ENCODE peak calls at places on chromosomes 4 and X, in eight cellular contexts. One of them, this sample, is unnamed.

GRCh38 chr4:8756816-8757215 is 114.8 kb downstream of the HMX1 start:
- DNase-seq in WTC11: peak
- DNase-seq in H9: no peak
- DNase-seq in AG04450: no peak
- DNase-seq in fibroblast of mammary gland: no peak
- DNase-seq in HFF-Myc: no peak
- DNase-seq in glutamatergic neuron: no peak
- DNase-seq in fibroblast of lung: no peak
- DNase-seq in this sample: no peak

GRCh38 chrX:142204522-142205433 is at the start of gene MAGEC2:
- DNase-seq in fibroblast of mammary gland: no peak
- DNase-seq in H9: no peak
- DNase-seq in glutamatergic neuron: no peak
- DNase-seq in fibroblast of lung: no peak
- DNase-seq in HFF-Myc: no peak
- DNase-seq in AG04450: no peak
- DNase-seq in WTC11: no peak
- DNase-seq in this sample: no peak

GRCh38 chrX:40947276-40947675 is 138.0 kb upstream of the USP9X start:
- DNase-seq in WTC11: no peak
- DNase-seq in HFF-Myc: no peak
- DNase-seq in fibroblast of lung: peak
- DNase-seq in glutamatergic neuron: no peak
- DNase-seq in H9: no peak
- DNase-seq in AG04450: no peak
- DNase-seq in fibroblast of mammary gland: peak
- DNase-seq in this sample: no peak

GRCh38 chr4:37948542-37948941 is 11.7 kb upstream of the PTTG2 start:
- DNase-seq in AG04450: no peak
- DNase-seq in fibroblast of lung: no peak
- DNase-seq in glutamatergic neuron: no peak
- DNase-seq in fibroblast of mammary gland: no peak
- DNase-seq in HFF-Myc: no peak
- DNase-seq in H9: no peak
- DNase-seq in WTC11: no peak
- DNase-seq in this sample: no peak

GRCh38 chr4:172042714-172043114 is 229.5 kb downstream of the GALNTL6 start:
- DNase-seq in fibroblast of mammary gland: peak
- DNase-seq in HFF-Myc: peak
- DNase-seq in fibroblast of lung: no peak
- DNase-seq in AG04450: no peak
- DNase-seq in H9: no peak
- DNase-seq in glutamatergic neuron: no peak
- DNase-seq in WTC11: no peak
- DNase-seq in this sample: no peak

GRCh38 chr4:181548873-181549541 is 694.2 kb upstream of the TENM3 start:
- DNase-seq in HFF-Myc: no peak
- DNase-seq in WTC11: no peak
- DNase-seq in fibroblast of mammary gland: peak
- DNase-seq in AG04450: peak
- DNase-seq in fibroblast of lung: peak
- DNase-seq in glutamatergic neuron: no peak
- DNase-seq in H9: peak
- DNase-seq in this sample: peak

GRCh38 chrX:28042826-28043564 is 61.7 kb upstream of the DCAF8L1 start:
- DNase-seq in fibroblast of mammary gland: no peak
- DNase-seq in glutamatergic neuron: no peak
- DNase-seq in WTC11: no peak
- DNase-seq in AG04450: no peak
- DNase-seq in HFF-Myc: no peak
- DNase-seq in H9: no peak
- DNase-seq in fibroblast of lung: no peak
- DNase-seq in this sample: no peak

GRCh38 chrX:50905334-50905733 is 5.2 kb upstream of the BMP15 start:
- DNase-seq in WTC11: peak
- DNase-seq in AG04450: no peak
- DNase-seq in glutamatergic neuron: no peak
- DNase-seq in fibroblast of lung: peak
- DNase-seq in HFF-Myc: no peak
- DNase-seq in fibroblast of mammary gland: no peak
- DNase-seq in H9: no peak
- DNase-seq in this sample: no peak

GRCh38 chrX:120559799-120560198 is 963 bp downstream of the CUL4B start:
- DNase-seq in glutamatergic neuron: no peak
- DNase-seq in AG04450: no peak
- DNase-seq in fibroblast of mammary gland: no peak
- DNase-seq in WTC11: no peak
- DNase-seq in H9: no peak
- DNase-seq in HFF-Myc: no peak
- DNase-seq in fibroblast of lung: no peak
- DNase-seq in this sample: no peak

GRCh38 chr4:144754562-144755410 is 108.8 kb downstream of the HHIP start:
- DNase-seq in HFF-Myc: no peak
- DNase-seq in glutamatergic neuron: no peak
- DNase-seq in H9: peak
- DNase-seq in fibroblast of lung: peak
- DNase-seq in AG04450: no peak
- DNase-seq in fibroblast of mammary gland: peak
- DNase-seq in WTC11: peak
- DNase-seq in this sample: peak

GRCh38 chr4:145541266-145541770 is 59.7 kb downstream of the SMAD1 start:
- DNase-seq in AG04450: no peak
- DNase-seq in WTC11: no peak
- DNase-seq in H9: no peak
- DNase-seq in glutamatergic neuron: no peak
- DNase-seq in fibroblast of mammary gland: peak
- DNase-seq in fibroblast of lung: no peak
- DNase-seq in HFF-Myc: no peak
- DNase-seq in this sample: no peak

GRCh38 chr4:7968262-7968896 is 28.7 kb upstream of the AFAP1 start:
- DNase-seq in HFF-Myc: no peak
- DNase-seq in WTC11: no peak
- DNase-seq in fibroblast of mammary gland: no peak
- DNase-seq in glutamatergic neuron: no peak
- DNase-seq in fibroblast of lung: no peak
- DNase-seq in AG04450: no peak
- DNase-seq in H9: no peak
- DNase-seq in this sample: no peak

GRCh38 chr4:98027827-98028226 is 115.4 kb downstream of the STPG2 start:
- DNase-seq in H9: no peak
- DNase-seq in fibroblast of mammary gland: peak
- DNase-seq in WTC11: no peak
- DNase-seq in fibroblast of lung: no peak
- DNase-seq in HFF-Myc: no peak
- DNase-seq in AG04450: no peak
- DNase-seq in glutamatergic neuron: no peak
- DNase-seq in this sample: no peak

GRCh38 chrX:27565992-27566391 is 24.2 kb upstream of the DCAF8L2 start:
- DNase-seq in WTC11: no peak
- DNase-seq in fibroblast of lung: peak
- DNase-seq in HFF-Myc: no peak
- DNase-seq in AG04450: peak
- DNase-seq in glutamatergic neuron: no peak
- DNase-seq in fibroblast of mammary gland: no peak
- DNase-seq in H9: no peak
- DNase-seq in this sample: no peak

GRCh38 chrX:21004835-21005234 is 369.4 kb upstream of the CNKSR2 start:
- DNase-seq in HFF-Myc: no peak
- DNase-seq in H9: no peak
- DNase-seq in WTC11: no peak
- DNase-seq in fibroblast of mammary gland: peak
- DNase-seq in fibroblast of lung: no peak
- DNase-seq in AG04450: no peak
- DNase-seq in glutamatergic neuron: no peak
- DNase-seq in this sample: no peak

GRCh38 chr4:68498413-68499007 is 51.2 kb downstream of the TMPRSS11E start:
- DNase-seq in HFF-Myc: peak
- DNase-seq in AG04450: peak
- DNase-seq in WTC11: peak
- DNase-seq in fibroblast of lung: peak
- DNase-seq in glutamatergic neuron: peak
- DNase-seq in fibroblast of mammary gland: peak
- DNase-seq in H9: peak
- DNase-seq in this sample: peak

DNA sequence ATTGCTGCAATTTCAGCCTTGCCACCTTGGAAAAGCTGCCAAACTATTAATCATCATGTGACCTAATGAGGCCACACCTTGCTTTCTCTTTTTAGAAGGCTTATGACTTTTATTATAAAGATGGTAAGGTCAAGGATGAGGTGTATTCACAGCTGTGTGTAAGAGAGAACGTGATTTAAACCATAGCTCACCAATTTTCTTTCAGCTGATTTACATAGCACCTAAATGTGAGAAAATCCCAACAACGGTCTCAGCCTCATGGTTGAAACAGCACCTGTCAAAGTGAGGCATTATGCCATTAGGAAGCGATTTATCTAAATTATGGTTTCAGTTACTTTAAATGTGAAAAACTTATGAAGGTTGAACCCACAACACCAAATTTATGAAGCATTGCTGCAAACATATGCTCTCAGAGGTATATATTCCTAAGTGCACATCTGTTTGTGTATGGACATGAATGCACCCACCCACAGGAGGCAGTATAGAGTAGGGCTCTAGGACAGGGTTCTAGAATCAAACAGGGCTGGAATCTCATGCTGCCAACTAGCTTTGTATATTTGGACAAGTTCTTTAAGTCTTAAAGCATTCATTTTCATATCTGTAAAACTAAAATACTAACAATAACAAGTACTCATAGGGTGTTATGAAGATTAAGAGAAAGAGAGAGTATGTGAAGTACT is 40.7 kb downstream of the ANXA3 start:
- DNase-seq in HFF-Myc: no peak
- DNase-seq in AG04450: no peak
- DNase-seq in fibroblast of lung: no peak
- DNase-seq in H9: no peak
- DNase-seq in WTC11: peak
- DNase-seq in fibroblast of mammary gland: no peak
- DNase-seq in glutamatergic neuron: no peak
- DNase-seq in this sample: no peak
- TF ChIP-seq CTCF in HFF-Myc: peak
- TF ChIP-seq CTCF in AG04450: peak
- TF ChIP-seq CTCF in fibroblast of lung: peak
- TF ChIP-seq CTCF in H9: peak
- TF ChIP-seq CTCF in WTC11: peak
- TF ChIP-seq CTCF in fibroblast of mammary gland: peak
- TF ChIP-seq CTCF in glutamatergic neuron: no peak
- TF ChIP-seq CTCF in this sample: peak

GRCh38 chr4:175954685-175955084 is 111.0 kb upstream of the WDR17 start:
- DNase-seq in AG04450: no peak
- DNase-seq in HFF-Myc: no peak
- DNase-seq in fibroblast of lung: no peak
- DNase-seq in glutamatergic neuron: no peak
- DNase-seq in fibroblast of mammary gland: no peak
- DNase-seq in WTC11: no peak
- DNase-seq in H9: no peak
- DNase-seq in this sample: no peak

GRCh38 chr4:175951794-175952193 is 113.8 kb upstream of the WDR17 start:
- DNase-seq in fibroblast of mammary gland: peak
- DNase-seq in H9: no peak
- DNase-seq in HFF-Myc: no peak
- DNase-seq in glutamatergic neuron: no peak
- DNase-seq in fibroblast of lung: no peak
- DNase-seq in WTC11: no peak
- DNase-seq in AG04450: no peak
- DNase-seq in this sample: no peak

GRCh38 chr4:175953960-175954521 is 111.6 kb upstream of the WDR17 start:
- DNase-seq in H9: no peak
- DNase-seq in glutamatergic neuron: no peak
- DNase-seq in fibroblast of mammary gland: peak
- DNase-seq in AG04450: no peak
- DNase-seq in HFF-Myc: no peak
- DNase-seq in WTC11: no peak
- DNase-seq in fibroblast of lung: no peak
- DNase-seq in this sample: no peak
- TF ChIP-seq CTCF in H9: peak
- TF ChIP-seq CTCF in glutamatergic neuron: no peak
- TF ChIP-seq CTCF in fibroblast of mammary gland: peak
- TF ChIP-seq CTCF in AG04450: no peak
- TF ChIP-seq CTCF in HFF-Myc: peak
- TF ChIP-seq CTCF in WTC11: peak
- TF ChIP-seq CTCF in fibroblast of lung: no peak
- TF ChIP-seq CTCF in this sample: peak

DNA sequence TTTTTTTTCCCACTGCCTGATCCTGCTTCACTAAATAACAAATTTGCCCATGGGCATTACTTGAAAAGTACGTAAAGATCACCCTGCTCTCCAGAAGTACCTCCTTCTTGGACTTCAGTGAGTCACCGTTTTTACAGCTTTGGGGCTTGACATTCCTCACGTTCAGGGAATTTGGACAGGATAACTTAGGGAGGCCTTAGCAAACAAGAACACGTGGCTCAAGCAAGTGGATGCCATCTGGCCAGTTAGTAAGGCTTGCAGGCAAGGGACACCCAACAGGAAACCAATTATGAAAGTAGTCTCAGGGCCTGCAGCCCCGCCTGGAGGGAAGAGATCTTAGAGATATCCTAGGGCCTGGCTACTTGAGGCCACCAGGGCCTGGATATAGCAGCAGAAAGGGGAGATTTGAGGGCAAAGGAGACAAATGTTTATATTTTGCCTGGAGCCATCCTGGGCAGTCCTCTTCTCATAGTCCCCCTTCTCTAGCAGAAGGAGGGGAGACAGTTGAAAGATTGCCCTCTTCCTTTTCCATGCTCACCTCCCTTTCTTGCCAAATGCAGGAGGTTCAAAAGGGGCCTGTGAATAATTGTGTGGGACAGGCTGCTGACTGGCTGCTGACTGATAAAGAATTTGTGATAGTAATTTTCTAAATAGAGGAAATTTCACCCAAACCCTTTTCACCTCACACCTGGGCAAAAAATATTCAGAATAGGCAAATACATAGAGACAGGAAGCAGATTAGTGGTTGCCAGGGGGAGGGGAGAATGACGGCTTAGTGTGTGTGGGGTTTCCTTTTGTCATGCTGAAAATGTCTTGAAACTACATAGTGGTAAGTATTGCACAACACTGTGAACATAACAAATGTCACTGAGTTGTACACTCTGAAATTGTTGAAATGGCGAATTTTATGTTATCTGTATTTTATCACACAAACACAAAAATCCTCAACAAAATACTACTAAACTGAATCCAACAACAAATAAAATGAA is 60.4 kb upstream of the PLAC1 start:
- DNase-seq in glutamatergic neuron: no peak
- DNase-seq in AG04450: peak
- DNase-seq in fibroblast of lung: peak
- DNase-seq in fibroblast of mammary gland: peak
- DNase-seq in HFF-Myc: peak
- DNase-seq in H9: no peak
- DNase-seq in WTC11: no peak
- DNase-seq in this sample: peak
- TF ChIP-seq CTCF in glutamatergic neuron: no peak
- TF ChIP-seq CTCF in AG04450: peak
- TF ChIP-seq CTCF in fibroblast of lung: no peak
- TF ChIP-seq CTCF in fibroblast of mammary gland: peak
- TF ChIP-seq CTCF in HFF-Myc: peak
- TF ChIP-seq CTCF in H9: no peak
- TF ChIP-seq CTCF in WTC11: no peak
- TF ChIP-seq CTCF in this sample: peak

DNA sequence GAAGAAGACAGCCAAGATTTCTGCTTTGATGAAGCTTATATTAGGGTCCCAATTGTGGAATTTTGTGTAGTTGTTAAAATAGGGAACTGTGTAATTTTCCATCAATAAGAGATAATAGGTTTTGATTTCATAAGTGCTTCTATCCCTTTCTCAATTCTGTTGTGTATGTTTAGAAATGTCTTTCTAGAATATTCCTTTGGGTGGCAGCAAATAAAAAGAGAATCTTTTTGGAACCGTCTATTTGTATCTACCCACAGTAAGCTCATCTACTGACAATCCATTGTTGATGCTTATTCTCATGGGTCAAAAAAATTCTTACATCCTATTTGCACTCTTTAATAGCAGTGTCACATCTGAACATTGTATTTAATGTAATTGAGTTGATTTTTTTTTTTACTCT is 61.7 kb downstream of the TMA16 start:
- DNase-seq in fibroblast of mammary gland: peak
- DNase-seq in HFF-Myc: no peak
- DNase-seq in WTC11: no peak
- DNase-seq in AG04450: no peak
- DNase-seq in fibroblast of lung: peak
- DNase-seq in glutamatergic neuron: no peak
- DNase-seq in H9: no peak
- DNase-seq in this sample: no peak
- TF ChIP-seq CTCF in fibroblast of mammary gland: peak
- TF ChIP-seq CTCF in HFF-Myc: no peak
- TF ChIP-seq CTCF in WTC11: no peak
- TF ChIP-seq CTCF in AG04450: peak
- TF ChIP-seq CTCF in fibroblast of lung: no peak
- TF ChIP-seq CTCF in glutamatergic neuron: no peak
- TF ChIP-seq CTCF in H9: no peak
- TF ChIP-seq CTCF in this sample: peak

This sample was measured in AG09309.